ENCODE peak calls at places on chromosomes 6 and 20, in five cellular contexts. V is transverse colon, I is EH, G is naive B cell, O is heart right ventricle. P is an unnamed sample.
A peak's percentile ranks its signal among the peaks of the same experiment; 100 is the strongest.

GRCh38 chr6:1695546-1696494 is 86.1 kb downstream of the FOXC1 start:
- DNase-seq in G (no peak), I (peak; percentile 56), O (no peak), V (no peak), P (no peak)

GRCh38 chr20:31679357-31680285 is 41.9 kb downstream of the COX4I2 start:
- DNase-seq in G (no peak), I (no peak), V (no peak), O (no peak), P (no peak)

GRCh38 chr6:26053929-26054658 is 33.1 kb upstream of the HFE start:
- DNase-seq in O (no peak), G (no peak), I (peak; percentile 33), V (no peak), P (no peak)

GRCh38 chr6:29736563-29736962 is 13.3 kb downstream of the HLA-F start:
- DNase-seq in G (no peak), O (no peak), I (no peak), V (no peak), P (no peak)

GRCh38 chr6:139784222-139784769 is 409.8 kb upstream of the CITED2 start:
- DNase-seq in O (no peak), I (peak; percentile 13), V (no peak), G (no peak), P (no peak)

GRCh38 chr6:142356271-142356938 is 54.6 kb downstream of the ADGRG6 start:
- DNase-seq in I (no peak), G (no peak), O (no peak), V (no peak), P (no peak)

GRCh38 chr20:50406610-50407136 is 103.5 kb upstream of the PTPN1 start:
- DNase-seq in O (no peak), V (no peak), I (no peak), G (no peak), P (no peak)

GRCh38 chr20:63312690-63313348 is 19.8 kb downstream of the COL20A1 start:
- DNase-seq in I (no peak), O (peak; percentile 64), G (no peak), V (no peak), P (no peak)